ENCODE peak calls at places on chromosomes 7 and 10, in ten cellular contexts. S, X, U, M, W, T, G, P, K and B are unnamed samples.
A peak's percentile ranks its signal among the peaks of the same experiment; 100 is the strongest.

GRCh38 chr10:60524541-60524940 is 134.9 kb upstream of the ANK3 start:
- DNase-seq in K (peak; percentile 83), G (peak; percentile 26), M (peak; percentile 92), T (no peak), S (no peak), U (peak; percentile 32), X (no peak), P (no peak), W (no peak), B (peak; percentile 84)

GRCh38 chr7:45712057-45712689 is 138.0 kb downstream of the ADCY1 start:
- DNase-seq in W (no peak), T (no peak), M (no peak), P (no peak), G (no peak), X (no peak), U (no peak), K (no peak), S (no peak), B (no peak)

GRCh38 chr7:8418627-8419245 is 14.7 kb upstream of the NXPH1 start:
- DNase-seq in S (no peak), U (peak; percentile 76), K (peak; percentile 73), G (peak; percentile 65), W (peak; percentile 34), X (peak; percentile 83), T (peak; percentile 44), P (no peak), M (peak; percentile 77), B (peak; percentile 53)

GRCh38 chr7:132643302-132643701 is 67.0 kb upstream of the PLXNA4 start:
- DNase-seq in M (no peak), K (no peak), S (no peak), G (no peak), W (no peak), U (no peak), X (no peak), T (no peak), P (no peak), B (no peak)

GRCh38 chr7:1724118-1724910 is 54.2 kb downstream of the ELFN1 start:
- DNase-seq in M (no peak), G (no peak), P (no peak), U (no peak), T (no peak), X (no peak), S (no peak), K (no peak), W (peak; percentile 20), B (no peak)

GRCh38 chr10:93462881-93463280 is 19.3 kb downstream of the MYOF start:
- DNase-seq in U (peak; percentile 79), G (peak; percentile 71), P (no peak), K (peak; percentile 69), W (no peak), X (no peak), S (no peak), T (no peak), M (peak; percentile 69), B (peak; percentile 79)

GRCh38 chr10:125159486-125159931 is 854 bp downstream of the CTBP2 start:
- DNase-seq in T (no peak), X (no peak), P (no peak), W (peak; percentile 41), M (no peak), K (peak; percentile 63), U (no peak), S (no peak), G (no peak), B (no peak)

GRCh38 chr7:18961997-18962396 is 155.4 kb downstream of the TWIST1 start:
- DNase-seq in X (peak; percentile 13), M (peak; percentile 36), U (peak; percentile 39), P (no peak), T (no peak), S (no peak), G (no peak), K (peak; percentile 14), W (no peak), B (peak; percentile 31)

GRCh38 chr7:156585025-156585648 is 55.4 kb upstream of the RNF32 start:
- DNase-seq in S (no peak), U (no peak), T (no peak), G (no peak), W (no peak), M (no peak), X (no peak), P (no peak), K (no peak), B (no peak)

GRCh38 chr10:27699778-27700177 is 45.8 kb downstream of the MKX start:
- DNase-seq in T (no peak), M (no peak), W (no peak), S (no peak), K (peak; percentile 60), G (no peak), U (no peak), X (no peak), P (no peak), B (no peak)

GRCh38 chr7:1997537-1998076 is 235.1 kb downstream of the MAD1L1 start:
- DNase-seq in X (no peak), S (no peak), P (no peak), W (no peak), G (no peak), K (no peak), M (no peak), T (no peak), U (no peak), B (no peak)

GRCh38 chr7:105878746-105879605 is 2.6 kb upstream of the ATXN7L1 start:
- DNase-seq in T (no peak), G (no peak), X (no peak), W (no peak), S (no peak), U (no peak), K (no peak), P (no peak), M (no peak), B (no peak)

GRCh38 chr7:158973440-158973839 is 117.1 kb downstream of the DYNC2I1 start:
- DNase-seq in X (peak; percentile 20), G (peak; percentile 81), M (peak; percentile 39), P (no peak), T (no peak), U (peak; percentile 22), W (no peak), K (no peak), S (no peak), B (no peak)

GRCh38 chr10:100341953-100342626 is 4.9 kb upstream of the SCD start:
- DNase-seq in T (peak; percentile 44), X (peak; percentile 59), G (peak; percentile 64), P (no peak), K (peak; percentile 76), S (no peak), M (peak; percentile 84), W (peak; percentile 57), U (peak; percentile 74), B (peak; percentile 58)

GRCh38 chr7:46580756-46581155 is 659.7 kb upstream of the IGFBP3 start:
- DNase-seq in X (no peak), T (no peak), U (no peak), G (no peak), P (no peak), K (no peak), M (no peak), S (no peak), W (no peak), B (peak; percentile 77)

GRCh38 chr7:114141415-114141814 is 222.6 kb upstream of the PPP1R3A start:
- DNase-seq in U (no peak), K (peak; percentile 19), G (no peak), W (no peak), X (no peak), T (no peak), M (no peak), P (no peak), S (no peak), B (no peak)

GRCh38 chr7:106329971-106330733 is 45.4 kb upstream of the NAMPT start:
- DNase-seq in X (no peak), U (peak; percentile 73), T (no peak), G (peak; percentile 64), K (peak; percentile 65), M (peak; percentile 70), W (no peak), P (no peak), S (no peak), B (peak; percentile 79)

GRCh38 chr7:88347098-88347497 is 40.4 kb upstream of the STEAP4 start:
- DNase-seq in K (no peak), G (peak; percentile 34), U (no peak), W (no peak), X (no peak), M (no peak), S (no peak), T (no peak), P (no peak), B (no peak)

GRCh38 chr7:16945372-16945771 is 63.6 kb upstream of the AGR3 start:
- DNase-seq in K (no peak), P (no peak), S (no peak), M (no peak), X (no peak), T (no peak), W (no peak), U (no peak), G (no peak), B (no peak)

GRCh38 chr10:11110499-11110898 is 92.8 kb downstream of the CELF2 start:
- DNase-seq in T (no peak), M (no peak), S (peak; percentile 39), G (no peak), W (peak; percentile 29), K (no peak), P (no peak), U (no peak), X (no peak), B (no peak)

GRCh38 chr10:81065474-81065873 is 527.8 kb downstream of the SH2D4B start:
- DNase-seq in T (no peak), G (no peak), P (no peak), S (no peak), W (no peak), M (no peak), X (no peak), K (no peak), U (no peak), B (no peak)

GRCh38 chr10:95501203-95502094 is 59.7 kb downstream of the SORBS1 start:
- DNase-seq in P (no peak), X (no peak), U (no peak), W (no peak), S (no peak), T (no peak), M (no peak), G (no peak), K (no peak), B (no peak)

GRCh38 chr10:59383436-59383835 is 21.1 kb upstream of the FAM13C start:
- DNase-seq in K (peak; percentile 5), X (no peak), T (no peak), S (no peak), P (no peak), W (no peak), G (no peak), M (no peak), U (peak; percentile 30), B (peak; percentile 23)

GRCh38 chr10:106897631-106898161 is 266.8 kb downstream of the SORCS1 start:
- DNase-seq in K (no peak), G (no peak), X (no peak), W (peak; percentile 29), S (no peak), P (no peak), M (no peak), U (no peak), T (no peak), B (no peak)

GRCh38 chr7:131507592-131508331 is 48.7 kb downstream of the PODXL start:
- DNase-seq in P (peak; percentile 91), S (peak; percentile 61), X (peak; percentile 76), U (peak; percentile 73), T (peak; percentile 85), M (peak; percentile 78), K (peak; percentile 86), G (peak; percentile 76), W (peak; percentile 88), B (peak; percentile 47)

GRCh38 chr10:79454259-79454658 is 8.8 kb upstream of the ZCCHC24 start:
- DNase-seq in K (peak; percentile 97), S (no peak), U (peak; percentile 90), P (no peak), W (peak; percentile 71), G (peak; percentile 76), X (no peak), T (no peak), M (peak; percentile 88), B (peak; percentile 92)